ENCODE peak calls at places on chromosomes 16 and 17, in nine cellular contexts. One of them, this sample, is unnamed.

GRCh38 chr17:3959295-3959899 is 4.8 kb downstream of the ATP2A3 start:
- DNase-seq in esophagus squamous epithelium: no peak
- DNase-seq in heart left ventricle: no peak
- DNase-seq in cardiac muscle cell: peak
- DNase-seq in astrocyte of the spinal cord: peak
- DNase-seq in A549: peak
- DNase-seq in breast epithelium: no peak
- DNase-seq in bronchial epithelial cell: peak
- DNase-seq in body of pancreas: peak
- DNase-seq in this sample: no peak

GRCh38 chr16:67880584-67880983 is 4.1 kb upstream of the NRN1L start:
- DNase-seq in A549: no peak
- DNase-seq in esophagus squamous epithelium: no peak
- DNase-seq in heart left ventricle: no peak
- DNase-seq in bronchial epithelial cell: no peak
- DNase-seq in astrocyte of the spinal cord: no peak
- DNase-seq in body of pancreas: no peak
- DNase-seq in breast epithelium: no peak
- DNase-seq in cardiac muscle cell: no peak
- DNase-seq in this sample: no peak

GRCh38 chr16:87332150-87332549 is 15.0 kb upstream of the C16orf95 start:
- DNase-seq in esophagus squamous epithelium: no peak
- DNase-seq in heart left ventricle: no peak
- DNase-seq in body of pancreas: peak
- DNase-seq in A549: no peak
- DNase-seq in breast epithelium: no peak
- DNase-seq in bronchial epithelial cell: no peak
- DNase-seq in astrocyte of the spinal cord: no peak
- DNase-seq in cardiac muscle cell: no peak
- DNase-seq in this sample: peak

GRCh38 chr17:69410671-69411070 is 3.8 kb upstream of the MAP2K6 start:
- DNase-seq in astrocyte of the spinal cord: no peak
- DNase-seq in A549: no peak
- DNase-seq in body of pancreas: no peak
- DNase-seq in esophagus squamous epithelium: no peak
- DNase-seq in heart left ventricle: no peak
- DNase-seq in cardiac muscle cell: no peak
- DNase-seq in breast epithelium: no peak
- DNase-seq in bronchial epithelial cell: no peak
- DNase-seq in this sample: no peak

GRCh38 chr17:61410555-61411089 is 11.0 kb downstream of the TBX2 start:
- DNase-seq in cardiac muscle cell: peak
- DNase-seq in A549: peak
- DNase-seq in body of pancreas: peak
- DNase-seq in astrocyte of the spinal cord: peak
- DNase-seq in breast epithelium: peak
- DNase-seq in bronchial epithelial cell: no peak
- DNase-seq in esophagus squamous epithelium: no peak
- DNase-seq in heart left ventricle: peak
- DNase-seq in this sample: peak

GRCh38 chr16:26456074-26456473 is 610.7 kb upstream of the C16orf82 start:
- DNase-seq in breast epithelium: no peak
- DNase-seq in body of pancreas: no peak
- DNase-seq in bronchial epithelial cell: no peak
- DNase-seq in esophagus squamous epithelium: no peak
- DNase-seq in heart left ventricle: no peak
- DNase-seq in cardiac muscle cell: no peak
- DNase-seq in A549: no peak
- DNase-seq in astrocyte of the spinal cord: no peak
- DNase-seq in this sample: no peak

GRCh38 chr16:17606460-17606859 is 135.7 kb upstream of the XYLT1 start:
- DNase-seq in astrocyte of the spinal cord: no peak
- DNase-seq in body of pancreas: no peak
- DNase-seq in bronchial epithelial cell: no peak
- DNase-seq in breast epithelium: no peak
- DNase-seq in esophagus squamous epithelium: no peak
- DNase-seq in heart left ventricle: no peak
- DNase-seq in A549: no peak
- DNase-seq in cardiac muscle cell: no peak
- DNase-seq in this sample: no peak

GRCh38 chr16:78985736-78986605 is 614.6 kb downstream of the MAF start:
- DNase-seq in bronchial epithelial cell: peak
- DNase-seq in cardiac muscle cell: no peak
- DNase-seq in heart left ventricle: no peak
- DNase-seq in A549: no peak
- DNase-seq in esophagus squamous epithelium: no peak
- DNase-seq in breast epithelium: no peak
- DNase-seq in body of pancreas: no peak
- DNase-seq in astrocyte of the spinal cord: no peak
- DNase-seq in this sample: no peak

GRCh38 chr16:51839697-51840462 is 688.8 kb upstream of the SALL1 start:
- DNase-seq in esophagus squamous epithelium: no peak
- DNase-seq in heart left ventricle: no peak
- DNase-seq in bronchial epithelial cell: peak
- DNase-seq in breast epithelium: no peak
- DNase-seq in cardiac muscle cell: no peak
- DNase-seq in A549: peak
- DNase-seq in astrocyte of the spinal cord: no peak
- DNase-seq in body of pancreas: no peak
- DNase-seq in this sample: no peak

GRCh38 chr16:57601801-57602478 is 26.5 kb upstream of the ADGRG1 start:
- DNase-seq in astrocyte of the spinal cord: no peak
- DNase-seq in breast epithelium: no peak
- DNase-seq in cardiac muscle cell: peak
- DNase-seq in body of pancreas: no peak
- DNase-seq in bronchial epithelial cell: no peak
- DNase-seq in A549: no peak
- DNase-seq in esophagus squamous epithelium: no peak
- DNase-seq in heart left ventricle: peak
- DNase-seq in this sample: no peak

DNA sequence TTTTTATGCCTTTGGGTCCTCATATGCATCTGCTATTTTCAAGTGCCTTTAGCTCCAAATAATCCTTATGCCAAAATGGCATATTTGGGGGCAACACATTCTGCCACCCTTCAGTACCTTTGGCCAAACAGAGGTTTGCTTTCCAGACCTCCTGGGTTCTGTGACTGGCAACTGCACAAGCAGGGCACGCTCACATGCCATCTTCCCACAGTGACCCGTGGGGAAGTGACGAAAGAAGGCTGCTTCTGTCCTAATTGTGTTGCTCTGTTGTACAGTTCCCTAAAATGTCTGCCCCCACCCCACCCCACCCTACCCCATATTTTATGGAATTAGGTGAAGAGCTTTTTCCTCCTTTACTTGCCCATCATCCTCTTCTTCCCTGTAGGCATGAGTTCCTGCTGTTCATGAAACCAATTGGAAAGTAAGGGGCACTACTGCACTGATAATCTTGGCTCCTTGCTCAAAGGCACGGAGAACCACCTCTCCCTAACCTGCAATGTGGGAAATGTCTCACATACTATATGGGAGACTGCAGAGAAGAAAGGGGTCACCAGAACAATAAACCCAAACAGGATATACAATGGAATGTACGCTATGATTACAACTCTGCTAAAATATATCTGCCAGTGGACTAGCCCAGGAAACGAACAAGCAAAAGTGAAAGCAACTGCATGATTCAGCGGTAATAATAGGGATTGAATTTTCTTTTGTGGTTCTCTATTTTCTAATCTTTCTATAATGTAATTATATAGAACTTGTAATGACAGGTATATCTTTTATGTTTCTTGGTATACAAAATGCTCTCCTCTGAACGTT is 3.3 kb upstream of the SLFN12L start:
- DNase-seq in esophagus squamous epithelium: peak
- DNase-seq in A549: no peak
- DNase-seq in breast epithelium: no peak
- DNase-seq in heart left ventricle: peak
- DNase-seq in bronchial epithelial cell: peak
- DNase-seq in cardiac muscle cell: peak
- DNase-seq in astrocyte of the spinal cord: peak
- DNase-seq in body of pancreas: no peak
- DNase-seq in this sample: no peak
- H3K4me3 ChIP-seq in esophagus squamous epithelium: peak
- H3K4me3 ChIP-seq in A549: peak
- H3K4me3 ChIP-seq in breast epithelium: peak
- H3K4me3 ChIP-seq in heart left ventricle: peak
- H3K4me3 ChIP-seq in bronchial epithelial cell: no peak
- H3K4me3 ChIP-seq in cardiac muscle cell: no peak
- H3K4me3 ChIP-seq in astrocyte of the spinal cord: no peak
- H3K4me3 ChIP-seq in body of pancreas: no peak
- H3K4me3 ChIP-seq in this sample: peak

DNA sequence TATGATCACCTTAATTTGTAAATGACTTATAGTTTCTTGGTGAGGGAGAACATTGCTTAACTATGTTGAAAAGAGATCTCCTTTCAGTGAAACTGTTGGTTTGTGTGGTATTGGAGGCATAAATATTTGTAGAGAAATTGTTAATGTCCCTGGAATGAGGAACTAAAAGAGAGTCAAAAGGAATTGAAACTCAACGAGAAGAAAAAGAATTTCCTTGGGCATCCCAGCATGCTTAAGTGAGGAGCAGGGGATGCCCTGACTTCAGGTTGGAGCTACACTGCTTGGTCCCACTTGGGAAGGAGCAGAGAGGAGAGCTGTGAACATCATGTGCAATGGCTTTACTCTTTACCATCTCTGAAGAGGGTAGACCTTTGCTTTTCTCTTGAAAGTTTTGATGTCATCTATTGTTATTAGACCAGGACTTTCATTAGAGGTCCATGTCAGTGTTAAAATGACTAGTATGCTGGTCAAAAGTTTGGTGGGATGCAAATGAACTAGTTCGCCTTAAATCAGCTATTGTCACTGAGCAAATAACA is 21.7 kb downstream of the KRT23 start:
- DNase-seq in breast epithelium: no peak
- DNase-seq in esophagus squamous epithelium: no peak
- DNase-seq in bronchial epithelial cell: peak
- DNase-seq in body of pancreas: no peak
- DNase-seq in cardiac muscle cell: no peak
- DNase-seq in astrocyte of the spinal cord: peak
- DNase-seq in heart left ventricle: no peak
- DNase-seq in A549: peak
- DNase-seq in this sample: no peak
- H3K4me3 ChIP-seq in breast epithelium: no peak
- H3K4me3 ChIP-seq in esophagus squamous epithelium: no peak
- H3K4me3 ChIP-seq in bronchial epithelial cell: no peak
- H3K4me3 ChIP-seq in body of pancreas: no peak
- H3K4me3 ChIP-seq in cardiac muscle cell: no peak
- H3K4me3 ChIP-seq in astrocyte of the spinal cord: no peak
- H3K4me3 ChIP-seq in heart left ventricle: no peak
- H3K4me3 ChIP-seq in A549: no peak
- H3K4me3 ChIP-seq in this sample: no peak

DNA sequence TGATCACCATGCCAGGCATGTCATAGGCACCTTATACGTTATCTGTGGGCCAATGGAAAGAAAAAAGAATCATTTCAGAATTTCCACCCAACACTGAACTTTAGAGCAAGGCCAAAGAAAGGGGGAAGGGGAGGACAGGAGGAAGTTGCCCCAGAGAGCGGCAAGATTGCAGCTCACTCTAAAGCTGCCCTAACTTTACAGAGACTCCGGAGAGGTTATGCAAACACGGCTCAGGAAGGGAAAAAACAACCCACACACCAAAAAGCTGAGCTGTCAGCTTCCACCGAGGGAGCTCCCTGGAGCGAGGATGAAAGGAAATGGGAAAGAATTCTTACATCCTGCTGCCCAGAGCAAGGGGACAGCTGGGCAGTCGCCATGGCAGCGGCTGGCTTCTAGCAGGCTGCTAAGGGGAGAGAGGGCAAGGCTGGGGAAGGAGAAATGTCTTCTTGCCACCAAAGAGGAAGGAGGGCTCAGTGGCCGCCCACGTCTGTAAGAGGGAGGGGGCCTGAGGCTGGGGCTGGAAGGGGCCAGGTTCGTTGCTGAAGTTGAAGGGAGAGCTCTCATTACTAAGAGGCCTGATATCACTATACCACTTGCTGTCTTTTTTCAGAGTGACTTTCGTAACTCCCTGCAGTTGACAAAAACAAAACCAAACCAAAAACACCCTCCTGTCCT is 18.2 kb downstream of the COTL1 start:
- DNase-seq in esophagus squamous epithelium: no peak
- DNase-seq in astrocyte of the spinal cord: peak
- DNase-seq in bronchial epithelial cell: peak
- DNase-seq in cardiac muscle cell: peak
- DNase-seq in breast epithelium: no peak
- DNase-seq in heart left ventricle: peak
- DNase-seq in A549: peak
- DNase-seq in body of pancreas: peak
- DNase-seq in this sample: no peak
- H3K4me3 ChIP-seq in esophagus squamous epithelium: no peak
- H3K4me3 ChIP-seq in astrocyte of the spinal cord: peak
- H3K4me3 ChIP-seq in bronchial epithelial cell: no peak
- H3K4me3 ChIP-seq in cardiac muscle cell: no peak
- H3K4me3 ChIP-seq in breast epithelium: peak
- H3K4me3 ChIP-seq in heart left ventricle: peak
- H3K4me3 ChIP-seq in A549: no peak
- H3K4me3 ChIP-seq in body of pancreas: no peak
- H3K4me3 ChIP-seq in this sample: no peak

GRCh38 chr17:35808962-35809854 is at the start of gene TAF15:
- DNase-seq in bronchial epithelial cell: peak
- DNase-seq in astrocyte of the spinal cord: peak
- DNase-seq in A549: peak
- DNase-seq in breast epithelium: peak
- DNase-seq in esophagus squamous epithelium: peak
- DNase-seq in heart left ventricle: peak
- DNase-seq in cardiac muscle cell: peak
- DNase-seq in body of pancreas: peak
- DNase-seq in this sample: peak

GRCh38 chr17:35812456-35812855 is 3.2 kb downstream of the TAF15 start:
- DNase-seq in cardiac muscle cell: peak
- DNase-seq in body of pancreas: no peak
- DNase-seq in esophagus squamous epithelium: no peak
- DNase-seq in bronchial epithelial cell: no peak
- DNase-seq in breast epithelium: no peak
- DNase-seq in astrocyte of the spinal cord: no peak
- DNase-seq in A549: no peak
- DNase-seq in heart left ventricle: no peak
- DNase-seq in this sample: no peak

GRCh38 chr17:35808240-35808961 is 883 bp upstream of the TAF15 start:
- DNase-seq in cardiac muscle cell: no peak
- DNase-seq in heart left ventricle: no peak
- DNase-seq in astrocyte of the spinal cord: no peak
- DNase-seq in bronchial epithelial cell: no peak
- DNase-seq in A549: no peak
- DNase-seq in esophagus squamous epithelium: no peak
- DNase-seq in breast epithelium: no peak
- DNase-seq in body of pancreas: no peak
- DNase-seq in this sample: no peak

GRCh38 chr17:35809855-35810461 is 674 bp downstream of the TAF15 start:
- DNase-seq in breast epithelium: no peak
- DNase-seq in A549: no peak
- DNase-seq in astrocyte of the spinal cord: no peak
- DNase-seq in body of pancreas: no peak
- DNase-seq in bronchial epithelial cell: peak
- DNase-seq in cardiac muscle cell: no peak
- DNase-seq in heart left ventricle: no peak
- DNase-seq in esophagus squamous epithelium: no peak
- DNase-seq in this sample: no peak

DNA sequence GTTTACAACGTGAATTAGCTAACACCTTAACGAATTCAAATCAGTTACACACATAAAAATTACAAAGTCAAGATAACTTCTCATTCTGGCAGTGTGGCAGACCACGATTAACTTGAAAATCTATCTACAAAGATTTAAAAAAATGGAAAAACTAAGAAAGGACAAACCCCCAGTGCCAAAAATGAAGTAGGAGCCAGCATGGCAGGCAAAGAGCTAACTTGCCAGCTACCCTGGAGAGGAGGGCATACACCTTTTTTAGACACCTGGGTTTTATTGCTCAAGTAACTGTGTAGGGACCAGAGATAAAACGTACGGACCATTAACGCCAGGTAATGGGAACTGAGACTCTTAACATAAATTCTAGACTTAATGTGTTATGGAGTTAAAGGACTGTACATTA is 2.5 kb downstream of the TAF15 start:
- DNase-seq in A549: no peak
- DNase-seq in cardiac muscle cell: no peak
- DNase-seq in heart left ventricle: no peak
- DNase-seq in breast epithelium: no peak
- DNase-seq in esophagus squamous epithelium: no peak
- DNase-seq in bronchial epithelial cell: no peak
- DNase-seq in body of pancreas: no peak
- DNase-seq in astrocyte of the spinal cord: no peak
- DNase-seq in this sample: no peak
- H3K4me3 ChIP-seq in A549: no peak
- H3K4me3 ChIP-seq in cardiac muscle cell: peak
- H3K4me3 ChIP-seq in heart left ventricle: no peak
- H3K4me3 ChIP-seq in breast epithelium: no peak
- H3K4me3 ChIP-seq in esophagus squamous epithelium: no peak
- H3K4me3 ChIP-seq in bronchial epithelial cell: no peak
- H3K4me3 ChIP-seq in body of pancreas: no peak
- H3K4me3 ChIP-seq in astrocyte of the spinal cord: no peak
- H3K4me3 ChIP-seq in this sample: no peak

This sample was measured in RWPE2.